ENCODE peak calls at places on chromosomes 16 and 17, in nine cellular contexts. One of them, this sample, is unnamed.

GRCh38 chr17:45722161-45722560 is 62.0 kb upstream of the CRHR1 start:
- DNase-seq in heart left ventricle: no peak
- DNase-seq in IMR-90: peak
- DNase-seq in cardiac muscle cell: peak
- DNase-seq in WTC11: peak
- DNase-seq in AG09309: no peak
- DNase-seq in lower leg skin: peak
- DNase-seq in GM23338: peak
- DNase-seq in tibial artery: peak
- DNase-seq in this sample: peak

GRCh38 chr17:30580916-30581315 is 103.7 kb downstream of the GOSR1 start:
- DNase-seq in cardiac muscle cell: no peak
- DNase-seq in IMR-90: no peak
- DNase-seq in WTC11: no peak
- DNase-seq in heart left ventricle: no peak
- DNase-seq in tibial artery: no peak
- DNase-seq in lower leg skin: no peak
- DNase-seq in GM23338: no peak
- DNase-seq in AG09309: no peak
- DNase-seq in this sample: no peak

GRCh38 chr17:78995761-78996451 is 13.7 kb downstream of the CANT1 start:
- DNase-seq in GM23338: no peak
- DNase-seq in IMR-90: no peak
- DNase-seq in tibial artery: peak
- DNase-seq in WTC11: no peak
- DNase-seq in heart left ventricle: no peak
- DNase-seq in lower leg skin: peak
- DNase-seq in AG09309: no peak
- DNase-seq in cardiac muscle cell: no peak
- DNase-seq in this sample: no peak

GRCh38 chr17:4721203-4722135 is 9.8 kb upstream of the MED11 start:
- DNase-seq in tibial artery: no peak
- DNase-seq in AG09309: no peak
- DNase-seq in WTC11: no peak
- DNase-seq in cardiac muscle cell: peak
- DNase-seq in heart left ventricle: peak
- DNase-seq in IMR-90: peak
- DNase-seq in lower leg skin: no peak
- DNase-seq in GM23338: no peak
- DNase-seq in this sample: no peak

GRCh38 chr16:53131363-53132071 is 76.7 kb downstream of the CHD9 start:
- DNase-seq in cardiac muscle cell: peak
- DNase-seq in WTC11: peak
- DNase-seq in IMR-90: peak
- DNase-seq in AG09309: no peak
- DNase-seq in GM23338: peak
- DNase-seq in lower leg skin: peak
- DNase-seq in tibial artery: peak
- DNase-seq in heart left ventricle: peak
- DNase-seq in this sample: peak

GRCh38 chr17:28544402-28545140 is 7.9 kb downstream of the UNC119 start:
- DNase-seq in cardiac muscle cell: no peak
- DNase-seq in AG09309: no peak
- DNase-seq in IMR-90: no peak
- DNase-seq in GM23338: peak
- DNase-seq in tibial artery: no peak
- DNase-seq in lower leg skin: no peak
- DNase-seq in heart left ventricle: no peak
- DNase-seq in WTC11: no peak
- DNase-seq in this sample: no peak

GRCh38 chr17:19002805-19003542 is 1.6 kb downstream of the FAM83G start:
- DNase-seq in lower leg skin: no peak
- DNase-seq in cardiac muscle cell: peak
- DNase-seq in heart left ventricle: no peak
- DNase-seq in AG09309: no peak
- DNase-seq in GM23338: no peak
- DNase-seq in IMR-90: peak
- DNase-seq in tibial artery: no peak
- DNase-seq in WTC11: no peak
- DNase-seq in this sample: no peak

GRCh38 chr16:11175850-11176341 is 80.1 kb downstream of the SOCS1 start:
- DNase-seq in tibial artery: no peak
- DNase-seq in heart left ventricle: no peak
- DNase-seq in WTC11: no peak
- DNase-seq in IMR-90: no peak
- DNase-seq in cardiac muscle cell: no peak
- DNase-seq in lower leg skin: no peak
- DNase-seq in AG09309: no peak
- DNase-seq in GM23338: no peak
- DNase-seq in this sample: no peak

GRCh38 chr17:44363613-44364159 is at the start of gene FAM171A2:
- DNase-seq in GM23338: peak
- DNase-seq in WTC11: peak
- DNase-seq in lower leg skin: no peak
- DNase-seq in IMR-90: peak
- DNase-seq in cardiac muscle cell: peak
- DNase-seq in tibial artery: peak
- DNase-seq in heart left ventricle: peak
- DNase-seq in AG09309: no peak
- DNase-seq in this sample: peak

DNA sequence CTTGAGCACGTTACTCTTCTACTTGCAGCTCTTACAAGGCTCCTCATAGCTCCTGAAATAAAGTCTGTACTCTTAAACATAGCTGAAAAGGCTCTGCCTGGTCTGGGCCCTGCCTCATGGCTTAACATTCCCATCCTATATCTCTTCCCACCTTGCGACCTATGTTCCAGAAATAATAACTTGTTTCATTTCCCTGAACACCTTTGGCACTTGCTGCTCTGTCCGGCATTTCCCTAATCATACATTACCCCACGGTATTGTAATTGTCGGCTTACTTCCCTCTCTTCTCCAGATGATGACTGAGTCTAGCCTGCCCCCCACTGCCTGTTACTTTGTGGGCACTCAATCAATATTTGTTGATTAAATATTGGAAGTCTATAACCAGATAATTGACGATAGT is 23.2 kb upstream of the SUPT4H1 start:
- DNase-seq in IMR-90: no peak
- DNase-seq in heart left ventricle: no peak
- DNase-seq in tibial artery: no peak
- DNase-seq in AG09309: no peak
- DNase-seq in lower leg skin: no peak
- DNase-seq in cardiac muscle cell: no peak
- DNase-seq in GM23338: no peak
- DNase-seq in WTC11: no peak
- DNase-seq in this sample: no peak
- TF ChIP-seq CTCF in IMR-90: no peak
- TF ChIP-seq CTCF in heart left ventricle: no peak
- TF ChIP-seq CTCF in tibial artery: no peak
- TF ChIP-seq CTCF in AG09309: no peak
- TF ChIP-seq CTCF in lower leg skin: no peak
- TF ChIP-seq CTCF in cardiac muscle cell: no peak
- TF ChIP-seq CTCF in GM23338: no peak
- TF ChIP-seq CTCF in WTC11: no peak
- TF ChIP-seq CTCF in this sample: no peak

GRCh38 chr16:27974896-27975540 is 88.5 kb downstream of the GSG1L start:
- DNase-seq in WTC11: no peak
- DNase-seq in GM23338: no peak
- DNase-seq in IMR-90: no peak
- DNase-seq in tibial artery: no peak
- DNase-seq in heart left ventricle: no peak
- DNase-seq in lower leg skin: peak
- DNase-seq in AG09309: no peak
- DNase-seq in cardiac muscle cell: no peak
- DNase-seq in this sample: no peak

GRCh38 chr16:27972500-27972899 is 91.0 kb downstream of the GSG1L start:
- DNase-seq in GM23338: peak
- DNase-seq in tibial artery: no peak
- DNase-seq in IMR-90: peak
- DNase-seq in cardiac muscle cell: peak
- DNase-seq in AG09309: no peak
- DNase-seq in heart left ventricle: no peak
- DNase-seq in lower leg skin: peak
- DNase-seq in WTC11: peak
- DNase-seq in this sample: peak

GRCh38 chr16:27969574-27969973 is 93.9 kb downstream of the GSG1L start:
- DNase-seq in GM23338: no peak
- DNase-seq in IMR-90: peak
- DNase-seq in heart left ventricle: no peak
- DNase-seq in tibial artery: no peak
- DNase-seq in WTC11: no peak
- DNase-seq in lower leg skin: no peak
- DNase-seq in cardiac muscle cell: peak
- DNase-seq in AG09309: no peak
- DNase-seq in this sample: no peak

GRCh38 chr16:27976990-27977389 is 86.5 kb downstream of the GSG1L start:
- DNase-seq in WTC11: no peak
- DNase-seq in tibial artery: no peak
- DNase-seq in cardiac muscle cell: no peak
- DNase-seq in heart left ventricle: no peak
- DNase-seq in lower leg skin: no peak
- DNase-seq in IMR-90: no peak
- DNase-seq in GM23338: no peak
- DNase-seq in AG09309: no peak
- DNase-seq in this sample: no peak

GRCh38 chr16:27973678-27974077 is 89.8 kb downstream of the GSG1L start:
- DNase-seq in tibial artery: no peak
- DNase-seq in WTC11: no peak
- DNase-seq in GM23338: peak
- DNase-seq in IMR-90: no peak
- DNase-seq in cardiac muscle cell: no peak
- DNase-seq in heart left ventricle: no peak
- DNase-seq in AG09309: no peak
- DNase-seq in lower leg skin: peak
- DNase-seq in this sample: peak
- TF ChIP-seq CTCF in tibial artery: no peak
- TF ChIP-seq CTCF in WTC11: no peak
- TF ChIP-seq CTCF in GM23338: peak
- TF ChIP-seq CTCF in IMR-90: no peak
- TF ChIP-seq CTCF in cardiac muscle cell: no peak
- TF ChIP-seq CTCF in heart left ventricle: no peak
- TF ChIP-seq CTCF in AG09309: no peak
- TF ChIP-seq CTCF in lower leg skin: no peak
- TF ChIP-seq CTCF in this sample: peak

GRCh38 chr16:66658860-66659190 is 37.7 kb downstream of the CMTM4 start:
- DNase-seq in cardiac muscle cell: no peak
- DNase-seq in heart left ventricle: no peak
- DNase-seq in tibial artery: no peak
- DNase-seq in AG09309: no peak
- DNase-seq in GM23338: no peak
- DNase-seq in IMR-90: no peak
- DNase-seq in lower leg skin: no peak
- DNase-seq in WTC11: no peak
- DNase-seq in this sample: no peak

GRCh38 chr16:66656547-66656946 is 40.0 kb downstream of the CMTM4 start:
- DNase-seq in AG09309: no peak
- DNase-seq in IMR-90: peak
- DNase-seq in GM23338: no peak
- DNase-seq in cardiac muscle cell: no peak
- DNase-seq in tibial artery: no peak
- DNase-seq in lower leg skin: no peak
- DNase-seq in heart left ventricle: no peak
- DNase-seq in WTC11: no peak
- DNase-seq in this sample: no peak

GRCh38 chr16:66661210-66661560 is 35.4 kb downstream of the CMTM4 start:
- DNase-seq in GM23338: no peak
- DNase-seq in cardiac muscle cell: no peak
- DNase-seq in AG09309: no peak
- DNase-seq in tibial artery: no peak
- DNase-seq in IMR-90: no peak
- DNase-seq in WTC11: no peak
- DNase-seq in heart left ventricle: no peak
- DNase-seq in lower leg skin: peak
- DNase-seq in this sample: no peak

GRCh38 chr16:66660422-66661209 is 35.9 kb downstream of the CMTM4 start:
- DNase-seq in cardiac muscle cell: peak
- DNase-seq in heart left ventricle: peak
- DNase-seq in WTC11: peak
- DNase-seq in GM23338: peak
- DNase-seq in tibial artery: peak
- DNase-seq in AG09309: peak
- DNase-seq in IMR-90: peak
- DNase-seq in lower leg skin: peak
- DNase-seq in this sample: peak

DNA sequence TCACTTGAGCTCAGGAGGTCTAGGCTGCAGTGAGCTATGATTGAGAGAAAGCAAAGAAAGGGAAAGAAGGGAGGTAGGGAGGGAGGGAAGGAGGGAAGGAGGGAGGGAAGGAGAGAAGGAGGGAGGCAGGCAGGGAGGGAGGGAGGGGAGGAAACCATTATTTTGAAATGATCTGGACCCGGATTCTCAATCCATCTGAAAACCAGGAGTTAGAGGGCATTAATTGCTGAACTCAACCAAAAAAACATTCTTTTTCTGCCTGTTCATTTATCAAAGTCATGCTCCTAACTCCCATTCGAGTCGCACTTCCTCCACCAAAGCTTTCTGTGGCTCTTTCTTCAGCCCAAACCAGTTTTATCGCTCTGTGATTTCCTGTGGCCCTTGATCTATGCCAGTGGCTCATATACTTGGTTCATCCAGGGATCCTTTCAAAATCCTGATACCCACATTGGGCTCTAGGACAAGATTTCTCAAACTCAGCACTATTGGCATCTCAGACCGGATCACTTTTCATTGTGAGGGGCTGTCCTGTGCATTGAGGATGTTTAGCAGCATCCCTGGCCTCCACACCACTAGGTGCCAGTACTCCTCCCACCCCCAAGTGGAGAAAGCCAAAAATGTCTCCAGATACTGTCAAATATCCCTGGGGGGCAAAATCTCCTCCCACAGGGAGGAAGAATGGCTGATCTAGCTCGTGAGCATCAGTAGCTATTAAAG is 38.2 kb downstream of the CMTM4 start:
- DNase-seq in IMR-90: no peak
- DNase-seq in lower leg skin: no peak
- DNase-seq in tibial artery: no peak
- DNase-seq in GM23338: peak
- DNase-seq in cardiac muscle cell: no peak
- DNase-seq in WTC11: no peak
- DNase-seq in AG09309: no peak
- DNase-seq in heart left ventricle: no peak
- DNase-seq in this sample: no peak
- TF ChIP-seq CTCF in IMR-90: no peak
- TF ChIP-seq CTCF in lower leg skin: no peak
- TF ChIP-seq CTCF in tibial artery: no peak
- TF ChIP-seq CTCF in GM23338: peak
- TF ChIP-seq CTCF in cardiac muscle cell: peak
- TF ChIP-seq CTCF in WTC11: no peak
- TF ChIP-seq CTCF in AG09309: no peak
- TF ChIP-seq CTCF in heart left ventricle: no peak
- TF ChIP-seq CTCF in this sample: no peak

DNA sequence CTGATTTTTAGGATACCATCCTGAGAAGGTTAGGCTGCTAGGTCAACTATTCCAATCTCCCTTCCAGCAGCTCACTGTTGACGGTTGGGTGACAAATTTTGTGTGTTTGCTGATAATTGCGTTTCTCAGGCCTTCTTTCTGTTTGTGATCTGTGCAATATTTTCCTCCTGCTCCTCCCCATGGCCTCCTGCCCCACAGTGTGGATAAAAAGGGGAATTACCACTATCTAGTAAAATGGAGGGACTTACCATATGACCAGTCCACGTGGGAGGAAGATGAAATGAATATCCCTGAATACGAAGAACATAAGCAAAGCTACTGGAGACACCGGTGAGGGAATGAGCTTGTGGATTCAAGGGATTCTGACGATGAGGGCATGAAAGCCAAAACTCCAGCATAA is 9.2 kb downstream of the CHD3 start:
- DNase-seq in AG09309: no peak
- DNase-seq in GM23338: no peak
- DNase-seq in cardiac muscle cell: peak
- DNase-seq in tibial artery: no peak
- DNase-seq in WTC11: no peak
- DNase-seq in IMR-90: peak
- DNase-seq in heart left ventricle: no peak
- DNase-seq in lower leg skin: peak
- DNase-seq in this sample: no peak
- TF ChIP-seq CTCF in AG09309: peak
- TF ChIP-seq CTCF in GM23338: peak
- TF ChIP-seq CTCF in cardiac muscle cell: peak
- TF ChIP-seq CTCF in tibial artery: peak
- TF ChIP-seq CTCF in WTC11: no peak
- TF ChIP-seq CTCF in IMR-90: peak
- TF ChIP-seq CTCF in heart left ventricle: peak
- TF ChIP-seq CTCF in lower leg skin: no peak
- TF ChIP-seq CTCF in this sample: no peak